ENCODE peak calls at places on chromosomes 12 and 14, in five cellular contexts. H, C, Y, F and U are unnamed samples.

GRCh38 chr14:80419339-80419738 is 208.0 kb upstream of the DIO2 start:
- DNase-seq in H (peak), C (no peak), F (no peak), Y (no peak), U (peak)

GRCh38 chr12:47935196-47935595 is 28.2 kb upstream of the TMEM106C start:
- DNase-seq in H (peak), F (no peak), C (peak), Y (no peak), U (peak)

GRCh38 chr14:44170099-44170498 is 337.0 kb downstream of the FSCB start:
- DNase-seq in Y (no peak), C (peak), F (no peak), H (no peak), U (no peak)

GRCh38 chr14:60656755-60657608 is 7.7 kb upstream of the SIX1 start:
- DNase-seq in H (peak), F (peak), Y (peak), C (peak), U (peak)

GRCh38 chr14:92903359-92903758 is 19.6 kb upstream of the CHGA start:
- DNase-seq in Y (no peak), F (no peak), C (no peak), H (no peak), U (peak)

GRCh38 chr14:91300283-91300841 is 55.9 kb upstream of the GPR68 start:
- DNase-seq in F (no peak), H (no peak), C (no peak), Y (no peak), U (no peak)

GRCh38 chr14:95498622-95499353 is 17.7 kb downstream of the SYNE3 start:
- DNase-seq in F (no peak), H (no peak), Y (no peak), C (peak), U (peak)

GRCh38 chr14:28356819-28357218 is 409.8 kb upstream of the FOXG1 start:
- DNase-seq in H (no peak), Y (no peak), C (no peak), F (no peak), U (no peak)